ENCODE peak calls at places on chromosome 11, in seven cellular contexts. One of them, this sample, is unnamed. For H3K9me3, the result is how much of the 10 kb centered on the place peaks cover.

GRCh38 chr11:47305734-47306483 is 36.0 kb downstream of the MADD start:
- DNase-seq in adrenal gland: peak
- DNase-seq in K562: no peak
- DNase-seq in left ventricle myocardium inferior: peak
- DNase-seq in heart left ventricle: peak
- DNase-seq in cardiac muscle cell: no peak
- DNase-seq in AG04450: no peak
- DNase-seq in this sample: no peak

GRCh38 chr11:57543601-57544000 is 6.2 kb downstream of the SMTNL1 start:
- DNase-seq in adrenal gland: no peak
- DNase-seq in K562: no peak
- DNase-seq in left ventricle myocardium inferior: no peak
- DNase-seq in heart left ventricle: no peak
- DNase-seq in cardiac muscle cell: no peak
- DNase-seq in AG04450: no peak
- DNase-seq in this sample: no peak

GRCh38 chr11:22734628-22735345 is 68.4 kb downstream of the GAS2 start:
- DNase-seq in adrenal gland: no peak
- DNase-seq in K562: no peak
- DNase-seq in left ventricle myocardium inferior: no peak
- DNase-seq in heart left ventricle: no peak
- DNase-seq in cardiac muscle cell: no peak
- DNase-seq in AG04450: no peak
- DNase-seq in this sample: no peak

GRCh38 chr11:61486004-61486615 is 22.4 kb upstream of the LRRC10B start:
- DNase-seq in adrenal gland: no peak
- DNase-seq in K562: no peak
- DNase-seq in left ventricle myocardium inferior: no peak
- DNase-seq in heart left ventricle: no peak
- DNase-seq in cardiac muscle cell: no peak
- DNase-seq in AG04450: no peak
- DNase-seq in this sample: no peak

GRCh38 chr11:65434667-65435179 is 12.1 kb downstream of the NEAT1 start:
- DNase-seq in adrenal gland: peak
- DNase-seq in K562: no peak
- DNase-seq in left ventricle myocardium inferior: no peak
- DNase-seq in heart left ventricle: no peak
- DNase-seq in cardiac muscle cell: no peak
- DNase-seq in AG04450: no peak
- DNase-seq in this sample: no peak

GRCh38 chr11:75214411-75214821 is 26.2 kb upstream of the TPBGL start:
- DNase-seq in adrenal gland: peak
- DNase-seq in K562: peak
- DNase-seq in left ventricle myocardium inferior: peak
- DNase-seq in heart left ventricle: peak
- DNase-seq in cardiac muscle cell: peak
- DNase-seq in AG04450: peak
- DNase-seq in this sample: peak

GRCh38 chr11:26929806-26930517 is 64.0 kb upstream of the FIBIN start:
- DNase-seq in adrenal gland: no peak
- DNase-seq in K562: no peak
- DNase-seq in left ventricle myocardium inferior: no peak
- DNase-seq in heart left ventricle: no peak
- DNase-seq in cardiac muscle cell: no peak
- DNase-seq in AG04450: no peak
- DNase-seq in this sample: no peak

GRCh38 chr11:44941286-44942021 is 9.2 kb downstream of the TP53I11 start:
- DNase-seq in adrenal gland: no peak
- DNase-seq in K562: no peak
- DNase-seq in left ventricle myocardium inferior: no peak
- DNase-seq in heart left ventricle: no peak
- DNase-seq in cardiac muscle cell: no peak
- DNase-seq in AG04450: no peak
- DNase-seq in this sample: no peak

GRCh38 chr11:45333023-45333422 is 46.9 kb upstream of the SYT13 start:
- DNase-seq in adrenal gland: no peak
- DNase-seq in K562: no peak
- DNase-seq in left ventricle myocardium inferior: no peak
- DNase-seq in heart left ventricle: peak
- DNase-seq in cardiac muscle cell: peak
- DNase-seq in AG04450: no peak
- DNase-seq in this sample: no peak

GRCh38 chr11:13384837-13385417 is 78.1 kb downstream of the BTBD10 start:
- DNase-seq in adrenal gland: peak
- DNase-seq in K562: peak
- DNase-seq in left ventricle myocardium inferior: no peak
- DNase-seq in heart left ventricle: no peak
- DNase-seq in cardiac muscle cell: peak
- DNase-seq in AG04450: peak
- DNase-seq in this sample: no peak

GRCh38 chr11:11871991-11872401 is 30.2 kb downstream of the USP47 start:
- DNase-seq in adrenal gland: no peak
- DNase-seq in K562: no peak
- DNase-seq in left ventricle myocardium inferior: no peak
- DNase-seq in heart left ventricle: no peak
- DNase-seq in cardiac muscle cell: no peak
- DNase-seq in AG04450: no peak
- DNase-seq in this sample: no peak

GRCh38 chr11:75523189-75523588 is 2.6 kb downstream of the GDPD5 start:
- DNase-seq in adrenal gland: no peak
- DNase-seq in K562: no peak
- DNase-seq in left ventricle myocardium inferior: no peak
- DNase-seq in heart left ventricle: no peak
- DNase-seq in cardiac muscle cell: no peak
- DNase-seq in AG04450: no peak
- DNase-seq in this sample: no peak

GRCh38 chr11:31022080-31022479 is 347.5 kb downstream of the DCDC1 start:
- DNase-seq in adrenal gland: no peak
- DNase-seq in K562: no peak
- DNase-seq in left ventricle myocardium inferior: no peak
- DNase-seq in heart left ventricle: no peak
- DNase-seq in cardiac muscle cell: no peak
- DNase-seq in AG04450: no peak
- DNase-seq in this sample: no peak

GRCh38 chr11:27933992-27934829 is 173.7 kb downstream of the KIF18A start:
- DNase-seq in adrenal gland: no peak
- DNase-seq in K562: no peak
- DNase-seq in left ventricle myocardium inferior: no peak
- DNase-seq in heart left ventricle: no peak
- DNase-seq in cardiac muscle cell: peak
- DNase-seq in AG04450: peak
- DNase-seq in this sample: no peak

GRCh38 chr11:106493751-106494150 is 416.3 kb downstream of the AASDHPPT start:
- DNase-seq in adrenal gland: no peak
- DNase-seq in K562: no peak
- DNase-seq in left ventricle myocardium inferior: no peak
- DNase-seq in heart left ventricle: no peak
- DNase-seq in cardiac muscle cell: peak
- DNase-seq in AG04450: no peak
- DNase-seq in this sample: no peak

GRCh38 chr11:82216927-82217570 is 516.6 kb downstream of the FAM181B start:
- DNase-seq in adrenal gland: no peak
- DNase-seq in K562: no peak
- DNase-seq in left ventricle myocardium inferior: no peak
- DNase-seq in heart left ventricle: no peak
- DNase-seq in cardiac muscle cell: no peak
- DNase-seq in AG04450: no peak
- DNase-seq in this sample: no peak

GRCh38 chr11:59186130-59186594 is 14.2 kb downstream of the DTX4 start:
- DNase-seq in adrenal gland: no peak
- DNase-seq in K562: peak
- DNase-seq in left ventricle myocardium inferior: no peak
- DNase-seq in heart left ventricle: no peak
- DNase-seq in cardiac muscle cell: peak
- DNase-seq in AG04450: no peak
- DNase-seq in this sample: no peak

GRCh38 chr11:121595717-121596156 is 143.0 kb upstream of the SORL1-AS1 start:
- DNase-seq in adrenal gland: no peak
- DNase-seq in K562: no peak
- DNase-seq in left ventricle myocardium inferior: no peak
- DNase-seq in heart left ventricle: no peak
- DNase-seq in cardiac muscle cell: peak
- DNase-seq in AG04450: peak
- DNase-seq in this sample: no peak

GRCh38 chr11:92848578-92848977 is 120.9 kb upstream of the MTNR1B start:
- DNase-seq in adrenal gland: no peak
- DNase-seq in K562: no peak
- DNase-seq in left ventricle myocardium inferior: no peak
- DNase-seq in heart left ventricle: no peak
- DNase-seq in cardiac muscle cell: no peak
- DNase-seq in AG04450: no peak
- DNase-seq in this sample: no peak

GRCh38 chr11:821513-822371 is 3.0 kb downstream of the PNPLA2 start:
- DNase-seq in adrenal gland: peak
- DNase-seq in K562: no peak
- DNase-seq in left ventricle myocardium inferior: no peak
- DNase-seq in heart left ventricle: no peak
- DNase-seq in cardiac muscle cell: no peak
- DNase-seq in AG04450: no peak
- DNase-seq in this sample: peak

DNA sequence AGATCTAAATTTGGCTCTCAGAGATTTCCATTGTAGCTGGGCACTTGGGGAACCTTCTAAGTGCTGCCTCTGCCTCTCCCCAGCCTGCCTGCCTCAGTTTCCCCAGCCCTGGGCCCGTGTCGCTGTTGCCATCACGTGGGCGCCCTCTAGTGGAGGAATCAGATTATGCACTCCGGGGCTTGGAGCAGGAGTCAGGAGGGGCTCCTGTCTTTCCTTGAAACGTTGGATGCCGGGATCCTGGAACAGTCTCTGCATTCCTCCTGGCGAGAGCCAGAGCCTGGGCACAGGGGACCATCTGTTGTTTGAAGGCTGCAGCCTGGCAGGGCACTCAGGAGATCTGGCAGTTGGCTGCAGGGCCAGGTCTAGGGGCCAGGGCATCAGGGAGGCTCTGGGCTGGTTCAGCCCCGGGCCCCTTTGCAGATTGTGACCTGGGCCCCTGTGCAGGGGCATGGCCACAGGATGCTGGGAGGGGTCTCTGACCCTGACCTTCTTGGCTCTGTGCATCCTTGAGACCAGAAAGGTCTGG is 71.6 kb downstream of the LRP5 start:
- DNase-seq in adrenal gland: peak
- DNase-seq in K562: peak
- DNase-seq in left ventricle myocardium inferior: peak
- DNase-seq in heart left ventricle: peak
- DNase-seq in cardiac muscle cell: peak
- DNase-seq in AG04450: peak
- DNase-seq in this sample: peak
- H3K27ac ChIP-seq in adrenal gland: no peak
- H3K27ac ChIP-seq in K562: no peak
- H3K27ac ChIP-seq in left ventricle myocardium inferior: peak
- H3K27ac ChIP-seq in heart left ventricle: no peak
- H3K27ac ChIP-seq in cardiac muscle cell: no peak
- H3K27ac ChIP-seq in AG04450: no peak
- H3K27ac ChIP-seq in this sample: no peak

GRCh38 chr11:3367221-3367620 is 11.7 kb downstream of the ZNF195 start:
- DNase-seq in adrenal gland: no peak
- DNase-seq in K562: no peak
- DNase-seq in left ventricle myocardium inferior: no peak
- DNase-seq in heart left ventricle: no peak
- DNase-seq in cardiac muscle cell: no peak
- DNase-seq in AG04450: no peak
- DNase-seq in this sample: no peak
- H3K9me3 ChIP-seq in adrenal gland: under half
- H3K9me3 ChIP-seq in K562: under half
- H3K9me3 ChIP-seq in left ventricle myocardium inferior: under half
- H3K9me3 ChIP-seq in heart left ventricle: under half
- H3K9me3 ChIP-seq in cardiac muscle cell: under half
- H3K9me3 ChIP-seq in AG04450: under half
- H3K9me3 ChIP-seq in this sample: half or more

DNA sequence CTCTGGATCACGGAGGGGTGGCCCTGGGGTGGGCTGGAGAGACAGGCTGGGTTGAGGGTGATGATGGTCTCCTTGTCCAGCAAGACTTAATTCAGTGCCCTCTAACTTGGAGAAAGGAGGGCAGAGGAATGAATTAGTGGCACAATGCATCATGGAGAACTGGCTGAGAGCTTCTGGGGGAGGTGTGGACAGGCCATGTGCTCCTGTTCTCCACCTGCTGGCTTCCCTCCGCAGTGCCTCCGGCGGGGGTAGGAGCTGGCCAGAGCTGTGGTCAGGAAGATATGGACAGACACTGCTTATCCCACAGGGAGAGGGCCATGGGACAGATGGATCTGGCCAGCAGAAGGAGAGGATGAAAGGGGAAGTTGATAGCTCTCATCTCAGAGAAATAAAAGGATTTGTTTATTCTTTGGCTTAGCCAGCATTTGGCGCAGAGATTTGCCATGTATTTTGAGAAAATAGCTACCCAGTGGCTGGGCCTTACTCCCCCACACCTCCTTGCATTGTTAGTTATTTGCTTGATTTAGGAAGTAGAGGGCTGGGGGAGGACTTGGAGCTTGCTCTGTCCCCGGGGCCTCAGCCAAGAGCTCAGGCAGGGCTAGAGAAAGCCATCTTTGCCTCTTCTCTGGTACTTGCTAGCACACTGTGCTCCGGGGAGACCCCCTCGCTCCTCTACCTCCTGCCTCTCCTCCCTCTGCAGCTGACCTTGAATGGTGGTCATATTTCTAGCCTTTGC is 93.2 kb downstream of the SCN3B start:
- DNase-seq in adrenal gland: peak
- DNase-seq in K562: peak
- DNase-seq in left ventricle myocardium inferior: peak
- DNase-seq in heart left ventricle: peak
- DNase-seq in cardiac muscle cell: peak
- DNase-seq in AG04450: no peak
- DNase-seq in this sample: no peak
- TF ChIP-seq CTCF in adrenal gland: no peak
- TF ChIP-seq CTCF in K562: peak
- TF ChIP-seq CTCF in left ventricle myocardium inferior: peak
- TF ChIP-seq CTCF in heart left ventricle: no peak
- TF ChIP-seq CTCF in cardiac muscle cell: peak
- TF ChIP-seq CTCF in AG04450: peak
- TF ChIP-seq CTCF in this sample: no peak

GRCh38 chr11:102111011-102111786 is 952 bp downstream of the YAP1 start:
- DNase-seq in adrenal gland: peak
- DNase-seq in K562: no peak
- DNase-seq in left ventricle myocardium inferior: peak
- DNase-seq in heart left ventricle: peak
- DNase-seq in cardiac muscle cell: peak
- DNase-seq in AG04450: no peak
- DNase-seq in this sample: no peak

GRCh38 chr11:102110761-102111010 is 439 bp downstream of the YAP1 start:
- DNase-seq in adrenal gland: no peak
- DNase-seq in K562: no peak
- DNase-seq in left ventricle myocardium inferior: no peak
- DNase-seq in heart left ventricle: no peak
- DNase-seq in cardiac muscle cell: no peak
- DNase-seq in AG04450: no peak
- DNase-seq in this sample: no peak

GRCh38 chr11:102114032-102114431 is 3.8 kb downstream of the YAP1 start:
- DNase-seq in adrenal gland: no peak
- DNase-seq in K562: no peak
- DNase-seq in left ventricle myocardium inferior: no peak
- DNase-seq in heart left ventricle: no peak
- DNase-seq in cardiac muscle cell: no peak
- DNase-seq in AG04450: no peak
- DNase-seq in this sample: no peak

GRCh38 chr11:102111787-102112653 is 1.8 kb downstream of the YAP1 start:
- DNase-seq in adrenal gland: peak
- DNase-seq in K562: no peak
- DNase-seq in left ventricle myocardium inferior: no peak
- DNase-seq in heart left ventricle: peak
- DNase-seq in cardiac muscle cell: peak
- DNase-seq in AG04450: no peak
- DNase-seq in this sample: no peak

GRCh38 chr11:102112654-102112926 is 2.3 kb downstream of the YAP1 start:
- DNase-seq in adrenal gland: no peak
- DNase-seq in K562: no peak
- DNase-seq in left ventricle myocardium inferior: no peak
- DNase-seq in heart left ventricle: no peak
- DNase-seq in cardiac muscle cell: no peak
- DNase-seq in AG04450: no peak
- DNase-seq in this sample: no peak
- H3K27ac ChIP-seq in adrenal gland: peak
- H3K27ac ChIP-seq in K562: no peak
- H3K27ac ChIP-seq in left ventricle myocardium inferior: peak
- H3K27ac ChIP-seq in heart left ventricle: peak
- H3K27ac ChIP-seq in cardiac muscle cell: peak
- H3K27ac ChIP-seq in AG04450: peak
- H3K27ac ChIP-seq in this sample: no peak

This sample was measured in CD4-positive, alpha-beta T cell.